ENCODE peak calls at places on chromosomes 3 and 15, in eight cellular contexts. Q is NCI-H510A treated with DMSO at 0.1 percent for 48 hours; T is NCI-H1417; B is activated CD4-positive, CD25-positive, alpha-beta regulatory T cell treated with anti-CD3 and anti-CD28 coated beads, Interleukin-2, amount 50 U/mL, for 72 hours; H is RWPE1; V is activated CD8-positive, alpha-beta memory T cell treated with anti-CD3 and anti-CD28 coated beads, Interleukin-2, amount 50 U/mL, for 48 hours; F is activated effector memory CD4-positive, alpha-beta T cell treated with anti-CD3 and anti-CD28 coated beads, Interleukin-2, amount 50 U/mL, for 16 hours; K is astrocyte of the spinal cord. G is an unnamed sample.

GRCh38 chr3:39166932-39167532 is 13.6 kb upstream of the CSRNP1 start:
- DNase-seq in Q (no peak), T (no peak), B (no peak), H (no peak), V (no peak), F (no peak), K (peak), G (no peak)

GRCh38 chr3:185272051-185272450 is 18.2 kb upstream of the EHHADH start:
- DNase-seq in Q (no peak), T (no peak), B (no peak), H (no peak), V (no peak), F (no peak), K (no peak), G (no peak)

GRCh38 chr3:172449468-172450149 is 1.4 kb upstream of the GHSR start:
- DNase-seq in Q (no peak), T (no peak), B (no peak), H (peak), V (peak), F (peak), K (peak), G (no peak)

GRCh38 chr15:96416934-96417759 is 86.6 kb downstream of the NR2F2 start:
- DNase-seq in Q (no peak), T (peak), B (no peak), H (no peak), V (no peak), F (no peak), K (no peak), G (no peak)

GRCh38 chr3:141680620-141681389 is 57.3 kb upstream of the RNF7 start:
- DNase-seq in Q (peak), T (peak), B (no peak), H (peak), V (no peak), F (no peak), K (peak), G (no peak)

GRCh38 chr15:91142097-91142744 is 42.2 kb downstream of the SV2B start:
- DNase-seq in Q (peak), T (peak), B (no peak), H (peak), V (no peak), F (no peak), K (no peak), G (no peak)

GRCh38 chr15:98953950-98954349 is 53.6 kb downstream of the PGPEP1L start:
- DNase-seq in Q (no peak), T (no peak), B (no peak), H (no peak), V (no peak), F (no peak), K (no peak), G (no peak)

GRCh38 chr3:66606126-66606525 is 105.3 kb upstream of the LRIG1 start:
- DNase-seq in Q (no peak), T (no peak), B (no peak), H (no peak), V (no peak), F (no peak), K (no peak), G (no peak)

GRCh38 chr3:2477635-2478034 is 379.0 kb downstream of the CNTN4 start:
- DNase-seq in Q (no peak), T (peak), B (no peak), H (no peak), V (no peak), F (no peak), K (no peak), G (no peak)

GRCh38 chr15:39555885-39556284 is 25.0 kb upstream of the THBS1 start:
- DNase-seq in Q (no peak), T (no peak), B (no peak), H (no peak), V (no peak), F (no peak), K (no peak), G (no peak)

GRCh38 chr3:185757176-185757575 is 67.7 kb downstream of the IGF2BP2 start:
- DNase-seq in Q (no peak), T (no peak), B (no peak), H (no peak), V (no peak), F (no peak), K (no peak), G (no peak)

GRCh38 chr3:150324825-150325224 is 83.3 kb upstream of the TSC22D2 start:
- DNase-seq in Q (peak), T (peak), B (no peak), H (no peak), V (no peak), F (no peak), K (no peak), G (no peak)

GRCh38 chr3:159273608-159274007 is 471.8 kb downstream of the MFSD1 start:
- DNase-seq in Q (no peak), T (no peak), B (no peak), H (peak), V (no peak), F (no peak), K (peak), G (peak)

GRCh38 chr15:60212536-60212935 is 185.2 kb downstream of the ANXA2 start:
- DNase-seq in Q (no peak), T (no peak), B (no peak), H (no peak), V (no peak), F (no peak), K (peak), G (peak)

GRCh38 chr3:171190668-171191067 is 164.1 kb upstream of the SLC2A2 start:
- DNase-seq in Q (no peak), T (no peak), B (no peak), H (peak), V (no peak), F (no peak), K (no peak), G (peak)

GRCh38 chr3:95567346-95567745 is 1247.0 kb upstream of the EPHA6 start:
- DNase-seq in Q (no peak), T (no peak), B (no peak), H (no peak), V (no peak), F (no peak), K (no peak), G (no peak)

GRCh38 chr3:119891944-119892721 is 110.2 kb downstream of the NR1I2 start:
- DNase-seq in Q (peak), T (peak), B (no peak), H (peak), V (no peak), F (peak), K (peak), G (no peak)

GRCh38 chr15:24956131-24956838 is 1.5 kb downstream of the SNRPN start:
- DNase-seq in Q (peak), T (peak), B (peak), H (peak), V (peak), F (peak), K (peak), G (peak)

GRCh38 chr3:177427096-177427495 is 229.8 kb upstream of the TBL1XR1 start:
- DNase-seq in Q (no peak), T (no peak), B (peak), H (no peak), V (peak), F (peak), K (no peak), G (no peak)

GRCh38 chr15:70299931-70300858 is 202.5 kb upstream of the TLE3 start:
- DNase-seq in Q (peak), T (peak), B (peak), H (no peak), V (peak), F (peak), K (no peak), G (no peak)

GRCh38 chr3:64814360-64814759 is 126.6 kb upstream of the ADAMTS9 start:
- DNase-seq in Q (no peak), T (no peak), B (no peak), H (no peak), V (no peak), F (no peak), K (no peak), G (no peak)

GRCh38 chr15:70921297-70921696 is 28.7 kb downstream of the LRRC49 start:
- DNase-seq in Q (no peak), T (no peak), B (no peak), H (no peak), V (no peak), F (no peak), K (no peak), G (no peak)

GRCh38 chr3:58434990-58435389 is 1.4 kb upstream of the PDHB start:
- DNase-seq in Q (no peak), T (no peak), B (no peak), H (peak), V (no peak), F (no peak), K (peak), G (no peak)

GRCh38 chr3:87997298-87997697 is 61.5 kb downstream of the CGGBP1 start:
- DNase-seq in Q (no peak), T (no peak), B (no peak), H (no peak), V (peak), F (peak), K (peak), G (no peak)

GRCh38 chr3:52532838-52533622 is 627 bp downstream of the NT5DC2 start:
- DNase-seq in Q (no peak), T (peak), B (peak), H (peak), V (peak), F (peak), K (peak), G (no peak)

GRCh38 chr15:31325432-31325975 is 1.1 kb upstream of the KLF13 start:
- DNase-seq in Q (no peak), T (peak), B (peak), H (peak), V (peak), F (peak), K (no peak), G (no peak)

GRCh38 chr3:197297020-197297419 is 1.4 kb downstream of the DLG1 start:
- DNase-seq in Q (peak), T (no peak), B (no peak), H (peak), V (no peak), F (no peak), K (no peak), G (peak)

GRCh38 chr15:68783226-68784054 is 37.3 kb downstream of the ANP32A start:
- DNase-seq in Q (no peak), T (peak), B (peak), H (peak), V (peak), F (peak), K (no peak), G (peak)

GRCh38 chr3:55482496-55483195 is 4.5 kb downstream of the WNT5A start:
- DNase-seq in Q (no peak), T (no peak), B (no peak), H (no peak), V (no peak), F (no peak), K (peak), G (no peak)

GRCh38 chr3:172530566-172530965 is 7.3 kb upstream of the TNFSF10 start:
- DNase-seq in Q (no peak), T (no peak), B (no peak), H (no peak), V (no peak), F (no peak), K (no peak), G (no peak)

GRCh38 chr3:189808246-189809007 is 177.2 kb downstream of the TP63 start:
- DNase-seq in Q (no peak), T (no peak), B (no peak), H (no peak), V (no peak), F (no peak), K (no peak), G (no peak)

GRCh38 chr3:154059798-154060197 is 61.4 kb upstream of the ARHGEF26 start:
- DNase-seq in Q (no peak), T (no peak), B (no peak), H (no peak), V (no peak), F (no peak), K (no peak), G (peak)